ENCODE peak calls at places on chromosomes 16 and 17, in four cellular contexts. A is fibroblast of lung, P is astrocyte, Y is Karpas-422. I is an unnamed sample. For H3K36me3, the result is how much of the 10 kb centered on the place peaks cover.

GRCh38 chr17:55722016-55722706 is 503 bp downstream of the TMEM100 start:
- DNase-seq in P (peak), A (peak), Y (no peak), I (no peak)

GRCh38 chr17:65185686-65186382 is 48.7 kb downstream of the RGS9 start:
- DNase-seq in A (no peak), P (no peak), Y (no peak), I (no peak)

GRCh38 chr17:42709561-42709960 is 27.2 kb downstream of the CNTNAP1 start:
- DNase-seq in A (no peak), P (no peak), Y (no peak), I (no peak)

GRCh38 chr16:23296994-23297393 is 5.1 kb upstream of the SCNN1B start:
- DNase-seq in Y (peak), P (no peak), A (no peak), I (peak)

GRCh38 chr17:56074366-56074765 is 78.9 kb upstream of the ANKFN1 start:
- DNase-seq in Y (no peak), P (no peak), A (no peak), I (no peak)

GRCh38 chr17:3965123-3965800 is 1.0 kb upstream of the ATP2A3 start:
- DNase-seq in Y (peak), A (peak), P (no peak), I (no peak)

GRCh38 chr16:2511128-2511785 is 2.5 kb upstream of the ATP6V0C start:
- DNase-seq in A (peak), P (peak), Y (no peak), I (no peak)

GRCh38 chr17:66548158-66548557 is 245.7 kb downstream of the PRKCA start:
- DNase-seq in Y (no peak), A (peak), P (no peak), I (no peak)

GRCh38 chr17:77778636-77779524 is 179.6 kb upstream of the TNRC6C start:
- DNase-seq in Y (no peak), P (peak), A (peak), I (no peak)

GRCh38 chr17:8520981-8521380 is 85.3 kb downstream of the NDEL1 start:
- DNase-seq in A (no peak), P (no peak), Y (no peak), I (no peak)

GRCh38 chr16:11333010-11333409 is 12.2 kb upstream of the RMI2 start:
- DNase-seq in A (no peak), P (no peak), Y (no peak), I (no peak)

GRCh38 chr17:34902761-34903325 is 58.4 kb downstream of the CCT6B start:
- DNase-seq in A (no peak), P (no peak), Y (no peak), I (no peak)

GRCh38 chr17:32903774-32904673 is 23.9 kb upstream of the TMEM98 start:
- DNase-seq in A (no peak), P (no peak), Y (no peak), I (no peak)

GRCh38 chr16:12061336-12062055 is 85.0 kb downstream of the SNX29 start:
- DNase-seq in A (peak), P (peak), Y (no peak), I (peak)

GRCh38 chr17:12114686-12115418 is 94.2 kb downstream of the MAP2K4 start:
- DNase-seq in A (no peak), Y (no peak), P (no peak), I (no peak)

GRCh38 chr17:83185023-83186002 is 105.9 kb downstream of the METRNL start:
- DNase-seq in Y (no peak), A (no peak), P (no peak), I (no peak)

GRCh38 chr17:55177159-55177913 is 87.4 kb upstream of the HLF start:
- DNase-seq in A (no peak), Y (peak), P (no peak), I (no peak)

GRCh38 chr17:17498606-17499301 is 2.6 kb upstream of the RASD1 start:
- DNase-seq in P (no peak), A (no peak), Y (no peak), I (no peak)

GRCh38 chr16:57469046-57469445 is 6.6 kb downstream of the POLR2C start:
- DNase-seq in Y (no peak), P (no peak), A (no peak), I (no peak)

GRCh38 chr16:57471209-57471608 is 8.7 kb downstream of the POLR2C start:
- DNase-seq in P (no peak), A (no peak), Y (no peak), I (no peak)

GRCh38 chr16:57468346-57468745 is 5.9 kb downstream of the POLR2C start:
- DNase-seq in Y (no peak), P (no peak), A (no peak), I (no peak)

GRCh38 chr16:57470683-57471082 is 8.2 kb downstream of the POLR2C start:
- DNase-seq in Y (no peak), P (no peak), A (no peak), I (no peak)

DNA sequence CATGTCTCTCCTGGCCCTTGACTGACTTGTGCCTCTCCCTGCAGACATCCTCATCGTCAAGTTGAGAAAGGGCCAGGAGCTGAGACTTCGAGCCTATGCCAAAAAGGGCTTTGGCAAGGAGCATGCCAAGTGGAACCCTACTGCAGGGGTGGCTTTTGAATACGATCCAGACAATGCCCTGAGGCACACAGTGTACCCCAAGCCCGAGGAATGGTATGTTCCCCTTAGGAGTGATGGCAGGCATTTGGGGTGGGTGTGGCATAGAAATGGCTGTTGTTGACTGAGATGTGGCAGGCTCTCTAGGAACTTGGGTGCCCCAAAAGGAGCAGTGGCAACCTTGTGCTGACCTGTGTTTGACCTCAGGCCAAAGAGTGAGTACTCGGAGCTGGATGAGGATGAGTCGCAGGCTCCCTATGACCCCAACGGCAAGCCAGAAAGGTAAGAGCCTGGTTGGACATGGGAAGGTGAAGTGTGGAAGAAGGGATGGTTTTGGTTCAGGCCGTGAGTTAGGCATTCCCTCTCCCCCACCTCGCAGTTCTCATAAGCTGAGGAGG is 7.5 kb downstream of the POLR2C start:
- DNase-seq in Y (no peak), A (no peak), P (no peak), I (no peak)
- H3K36me3 ChIP-seq in Y (under half), A (under half), P (half or more), I (half or more)

GRCh38 chr16:60073376-60073775 is 1339.3 kb upstream of the GOT2 start:
- DNase-seq in Y (no peak), P (peak), A (peak), I (no peak)
- H2AFZ ChIP-seq in Y (no peak), P (no peak), A (no peak), I (no peak)

GRCh38 chr16:71628810-71629209 is 2.8 kb downstream of the MARVELD3 start:
- DNase-seq in Y (no peak), A (peak), P (peak), I (peak)

GRCh38 chr16:71627631-71628236 is 1.8 kb downstream of the MARVELD3 start:
- DNase-seq in Y (no peak), P (no peak), A (no peak), I (no peak)

GRCh38 chr16:71625113-71625850 is 702 bp upstream of the MARVELD3 start:
- DNase-seq in Y (no peak), P (no peak), A (no peak), I (no peak)

GRCh38 chr16:71626018-71626857 is at the start of gene MARVELD3:
- DNase-seq in Y (no peak), A (no peak), P (no peak), I (peak)

GRCh38 chr16:71626858-71627213 is 852 bp downstream of the MARVELD3 start:
- DNase-seq in A (no peak), Y (no peak), P (no peak), I (no peak)
- H3K9ac ChIP-seq in A (no peak), Y (no peak), P (no peak), I (peak)

DNA sequence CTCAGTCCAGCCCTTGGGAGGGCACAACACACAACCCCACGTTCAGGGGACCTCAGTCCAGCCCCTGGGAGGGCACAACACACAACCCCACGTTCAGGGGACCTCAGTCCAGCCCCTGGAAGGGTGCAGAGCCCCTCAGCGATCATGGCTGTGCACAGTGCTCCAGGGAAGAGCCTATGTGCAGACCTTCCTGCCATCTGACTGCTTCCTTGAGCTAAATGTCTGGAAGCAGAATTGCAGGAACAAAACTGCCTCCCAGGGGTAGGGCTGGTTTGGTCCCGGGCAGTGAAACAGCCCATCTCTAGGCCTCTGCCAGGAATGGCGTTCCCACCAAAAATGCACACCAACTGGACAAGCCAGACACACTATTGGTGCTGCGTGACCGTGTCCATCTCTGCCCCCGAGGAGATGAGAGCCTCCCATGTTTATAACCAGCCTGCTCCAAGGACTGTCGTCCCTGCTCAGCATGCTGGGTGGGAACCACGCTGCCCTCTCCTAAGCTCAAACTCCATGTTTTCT is 44.0 kb downstream of the ZNF276 start:
- DNase-seq in P (no peak), A (no peak), Y (no peak), I (peak)
- H3K36me3 ChIP-seq in P (under half), A (under half), Y (under half), I (half or more)

DNA sequence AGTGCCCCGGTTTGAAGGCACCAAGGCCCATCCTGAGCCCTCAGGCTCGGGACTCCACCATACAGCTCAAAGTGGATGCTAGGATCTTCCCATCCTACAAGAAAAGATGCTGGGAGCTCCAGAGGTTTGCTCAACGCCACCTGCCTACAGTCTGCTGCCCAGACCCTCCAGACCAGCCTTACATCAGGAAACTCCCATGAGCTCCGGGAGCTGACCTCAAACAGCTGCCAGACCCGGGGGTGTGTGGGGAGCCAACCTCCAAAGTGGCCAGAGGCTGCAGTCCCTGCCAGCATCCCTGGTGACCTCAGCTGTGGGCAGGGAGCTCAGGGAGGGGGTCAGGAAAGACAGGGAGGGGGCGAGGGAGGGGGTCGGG is 43.8 kb downstream of the C16orf82 start:
- DNase-seq in A (no peak), Y (no peak), P (no peak), I (no peak)
- H2AFZ ChIP-seq in A (peak), Y (no peak), P (peak), I (no peak)

GRCh38 chr16:16021646-16021987 is 72.2 kb downstream of the ABCC1 start:
- DNase-seq in P (no peak), A (no peak), Y (no peak), I (no peak)

GRCh38 chr16:16020291-16020690 is 70.9 kb downstream of the ABCC1 start:
- DNase-seq in P (no peak), A (no peak), Y (no peak), I (no peak)

GRCh38 chr16:16022683-16023064 is 73.3 kb downstream of the ABCC1 start:
- DNase-seq in P (no peak), A (no peak), Y (no peak), I (peak)

GRCh38 chr16:16021020-16021419 is 71.6 kb downstream of the ABCC1 start:
- DNase-seq in Y (peak), P (no peak), A (no peak), I (no peak)

GRCh38 chr16:16021988-16022682 is 72.7 kb downstream of the ABCC1 start:
- DNase-seq in P (peak), Y (no peak), A (peak), I (peak)
- H3K9ac ChIP-seq in P (peak), Y (peak), A (no peak), I (no peak)

GRCh38 chr17:75228847-75229246 is 23.4 kb downstream of the NUP85 start:
- DNase-seq in Y (no peak), A (no peak), P (no peak), I (no peak)
- H3K36me3 ChIP-seq in Y (under half), A (under half), P (half or more), I (half or more)

GRCh38 chr16:31871510-31871909 is 2.1 kb upstream of the ZNF267 start:
- DNase-seq in Y (no peak), A (no peak), P (no peak), I (no peak)

GRCh38 chr16:31870809-31871208 is 2.8 kb upstream of the ZNF267 start:
- DNase-seq in A (no peak), P (no peak), Y (no peak), I (no peak)

GRCh38 chr16:31874354-31875111 is 926 bp downstream of the ZNF267 start:
- DNase-seq in P (peak), A (peak), Y (peak), I (peak)

GRCh38 chr16:31873556-31874353 is at the start of gene ZNF267:
- DNase-seq in A (peak), P (peak), Y (peak), I (peak)

GRCh38 chr16:31872201-31872600 is 1.4 kb upstream of the ZNF267 start:
- DNase-seq in Y (no peak), P (no peak), A (no peak), I (peak)
- H2AFZ ChIP-seq in Y (no peak), P (no peak), A (no peak), I (no peak)

I was measured in trophoblast cell.